ENCODE peak calls at places on chromosomes 11 and 22, in nine cellular contexts. W, M, X, P, Z, J, O, I and V are unnamed samples.

GRCh38 chr11:120023120-120023519 is 114.8 kb downstream of the TRIM29 start:
- DNase-seq in Z (no peak), O (no peak), P (no peak), X (no peak), W (no peak), J (no peak), I (no peak), M (no peak), V (no peak)

GRCh38 chr11:1202776-1203504 is 19.9 kb upstream of the MUC5B start:
- DNase-seq in J (peak; percentile 66), W (no peak), M (peak; percentile 67), O (peak; percentile 88), P (peak; percentile 49), Z (peak; percentile 17), I (peak; percentile 46), X (peak; percentile 68), V (peak; percentile 41)

GRCh38 chr22:32698926-32699619 is 102.4 kb upstream of the TIMP3 start:
- DNase-seq in M (no peak), P (no peak), J (no peak), Z (no peak), I (no peak), W (no peak), O (no peak), X (no peak), V (no peak)

GRCh38 chr11:9887492-9887891 is 223.6 kb downstream of the SWAP70 start:
- DNase-seq in J (no peak), I (no peak), W (no peak), Z (no peak), O (no peak), X (no peak), P (no peak), M (no peak), V (no peak)

GRCh38 chr11:128405693-128406364 is 181.5 kb downstream of the ETS1 start:
- DNase-seq in X (no peak), Z (no peak), O (no peak), J (no peak), P (no peak), W (no peak), I (no peak), M (no peak), V (no peak)

GRCh38 chr22:36528336-36528735 is 630 bp downstream of the EIF3D start:
- DNase-seq in P (no peak), O (no peak), X (no peak), M (no peak), Z (peak; percentile 59), W (no peak), I (no peak), J (no peak), V (no peak)

GRCh38 chr11:102306048-102306575 is 11.2 kb upstream of the BIRC3 start:
- DNase-seq in J (no peak), M (peak; percentile 86), W (peak; percentile 37), X (no peak), P (no peak), O (no peak), Z (no peak), I (no peak), V (no peak)

GRCh38 chr11:9002920-9003572 is 755 bp downstream of the NRIP3 start:
- DNase-seq in O (no peak), P (no peak), M (no peak), W (no peak), J (no peak), X (no peak), I (no peak), Z (no peak), V (no peak)

GRCh38 chr11:1652778-1653540 is 23.4 kb downstream of the KRTAP5-5 start:
- DNase-seq in O (peak; percentile 87), J (peak; percentile 78), I (peak; percentile 48), P (peak; percentile 69), Z (peak; percentile 59), M (peak; percentile 51), W (peak; percentile 37), X (peak; percentile 82), V (peak; percentile 66)

GRCh38 chr22:23772315-23773246 is at the start of gene MMP11:
- DNase-seq in M (no peak), P (no peak), X (peak; percentile 70), W (no peak), I (peak; percentile 54), O (no peak), J (peak; percentile 47), Z (peak; percentile 54), V (peak; percentile 49)

GRCh38 chr22:19874307-19875060 is 19.8 kb upstream of the GNB1L start:
- DNase-seq in X (peak; percentile 46), O (no peak), P (no peak), I (peak; percentile 10), W (no peak), Z (no peak), M (no peak), J (no peak), V (no peak)

GRCh38 chr22:38871360-38872171 is 450 bp downstream of the CBX6 start:
- DNase-seq in M (peak; percentile 19), I (no peak), J (no peak), X (no peak), Z (peak; percentile 52), W (no peak), P (no peak), O (no peak), V (peak; percentile 25)

GRCh38 chr22:49950396-49950994 is 10.1 kb upstream of the PIM3 start:
- DNase-seq in I (no peak), W (no peak), X (no peak), Z (no peak), P (no peak), J (no peak), O (no peak), M (no peak), V (no peak)

GRCh38 chr11:76799061-76799804 is 16.1 kb downstream of the TSKU start:
- DNase-seq in Z (peak; percentile 76), M (peak; percentile 89), P (peak; percentile 58), W (peak; percentile 33), I (peak; percentile 71), O (peak; percentile 83), J (peak; percentile 68), X (peak; percentile 83), V (peak; percentile 55)

GRCh38 chr11:36108812-36109498 is 165.1 kb downstream of the LDLRAD3 start:
- DNase-seq in I (no peak), X (no peak), J (no peak), P (no peak), O (no peak), Z (no peak), W (no peak), M (no peak), V (no peak)

GRCh38 chr11:75078233-75078632 is 18.4 kb downstream of the OR2AT4 start:
- DNase-seq in J (no peak), X (no peak), W (no peak), I (no peak), O (peak; percentile 31), M (peak; percentile 59), Z (no peak), P (no peak), V (no peak)

GRCh38 chr11:63564785-63565350 is 1.7 kb upstream of the PLAAT2 start:
- DNase-seq in O (no peak), Z (no peak), P (no peak), X (no peak), I (no peak), W (no peak), J (no peak), M (peak; percentile 82), V (no peak)

GRCh38 chr11:105960252-105961245 is 61.5 kb downstream of the MSANTD4 start:
- DNase-seq in P (no peak), I (no peak), Z (no peak), X (no peak), J (no peak), O (no peak), W (no peak), M (no peak), V (no peak)

GRCh38 chr11:64489831-64490441 is 101.1 kb upstream of the SLC22A12 start:
- DNase-seq in P (peak; percentile 5), W (peak; percentile 18), O (peak; percentile 72), Z (peak; percentile 14), M (peak; percentile 59), X (no peak), I (peak; percentile 26), J (peak; percentile 47), V (peak; percentile 5)

GRCh38 chr11:128595775-128596174 is 8.4 kb upstream of the ETS1 start:
- DNase-seq in P (no peak), M (no peak), Z (no peak), J (no peak), W (no peak), I (no peak), O (no peak), X (no peak), V (no peak)

GRCh38 chr11:60950933-60951610 is 904 bp downstream of the SLC15A3 start:
- DNase-seq in J (no peak), Z (peak; percentile 21), M (no peak), P (no peak), O (no peak), X (no peak), I (peak; percentile 65), W (no peak), V (no peak)

GRCh38 chr22:47439643-47440265 is 677.3 kb downstream of the TBC1D22A start:
- DNase-seq in I (no peak), M (no peak), P (no peak), J (no peak), Z (no peak), W (no peak), O (no peak), X (no peak), V (no peak)

GRCh38 chr11:128872594-128872993 is 5.5 kb upstream of the KCNJ1 start:
- DNase-seq in W (no peak), X (no peak), M (no peak), O (no peak), Z (no peak), J (no peak), P (no peak), I (no peak), V (no peak)

GRCh38 chr11:56396047-56396446 is 16.4 kb upstream of the OR5AL1 start:
- DNase-seq in J (no peak), O (no peak), P (no peak), Z (no peak), I (no peak), W (no peak), X (no peak), M (no peak), V (no peak)

GRCh38 chr11:44993971-44994705 is 43.5 kb upstream of the TP53I11 start:
- DNase-seq in X (no peak), I (no peak), P (no peak), J (no peak), O (no peak), W (no peak), M (no peak), Z (no peak), V (no peak)

GRCh38 chr11:46252373-46252914 is 25.0 kb upstream of the CREB3L1 start:
- DNase-seq in O (no peak), Z (peak; percentile 42), W (no peak), P (no peak), X (no peak), M (no peak), J (no peak), I (no peak), V (no peak)

GRCh38 chr11:6485661-6486060 is 4.4 kb downstream of the TIMM10B start:
- DNase-seq in M (no peak), O (no peak), P (no peak), J (no peak), I (no peak), X (no peak), W (no peak), Z (no peak), V (no peak)

GRCh38 chr11:120316880-120317688 is 8.0 kb upstream of the TLCD5 start:
- DNase-seq in W (no peak), J (no peak), X (no peak), O (no peak), Z (peak; percentile 56), P (no peak), I (no peak), M (no peak), V (no peak)

GRCh38 chr11:109132539-109132938 is 289.5 kb upstream of the C11orf87 start:
- DNase-seq in X (no peak), P (no peak), Z (no peak), J (no peak), O (no peak), I (no peak), W (no peak), M (no peak), V (no peak)

GRCh38 chr22:20319041-20319744 is 667 bp downstream of the DGCR6L start:
- DNase-seq in M (no peak), J (no peak), W (no peak), P (no peak), O (no peak), Z (peak; percentile 54), X (peak; percentile 44), I (no peak), V (no peak)

GRCh38 chr11:120601566-120601965 is 90.0 kb downstream of the GRIK4 start:
- DNase-seq in O (no peak), J (no peak), Z (peak; percentile 22), M (no peak), P (no peak), X (no peak), W (peak; percentile 41), I (no peak), V (no peak)